ENCODE peak calls at places on chromosome 18, in six cellular contexts. One of them, this sample, is unnamed.

GRCh38 chr18:45517181-45517741 is 98.0 kb upstream of the SLC14A2 start:
- DNase-seq in trophoblast cell: peak; percentile 21
- DNase-seq in mesenchymal stem cell: peak; percentile 22
- DNase-seq in neuronal stem cell: peak; percentile 37
- DNase-seq in H9: no peak
- DNase-seq in mesendoderm: peak; percentile 80
- DNase-seq in this sample: no peak

GRCh38 chr18:506264-506663 is 5.8 kb upstream of the COLEC12 start:
- DNase-seq in H9: no peak
- DNase-seq in mesenchymal stem cell: no peak
- DNase-seq in trophoblast cell: peak; percentile 82
- DNase-seq in neuronal stem cell: no peak
- DNase-seq in mesendoderm: peak; percentile 66
- DNase-seq in this sample: no peak

GRCh38 chr18:45449761-45450227 is 165.5 kb upstream of the SLC14A2 start:
- DNase-seq in neuronal stem cell: no peak
- DNase-seq in H9: no peak
- DNase-seq in trophoblast cell: no peak
- DNase-seq in mesendoderm: no peak
- DNase-seq in mesenchymal stem cell: no peak
- DNase-seq in this sample: no peak

GRCh38 chr18:44802508-44802907 is 121.8 kb downstream of the SETBP1 start:
- DNase-seq in mesenchymal stem cell: peak; percentile 78
- DNase-seq in neuronal stem cell: no peak
- DNase-seq in H9: no peak
- DNase-seq in mesendoderm: no peak
- DNase-seq in trophoblast cell: no peak
- DNase-seq in this sample: peak; percentile 9

GRCh38 chr18:11052800-11053199 is 96.6 kb downstream of the PIEZO2 start:
- DNase-seq in mesenchymal stem cell: peak; percentile 87
- DNase-seq in neuronal stem cell: no peak
- DNase-seq in trophoblast cell: no peak
- DNase-seq in mesendoderm: peak; percentile 49
- DNase-seq in H9: no peak
- DNase-seq in this sample: peak; percentile 81

GRCh38 chr18:24770625-24771024 is 310.2 kb downstream of the HRH4 start:
- DNase-seq in H9: no peak
- DNase-seq in mesenchymal stem cell: no peak
- DNase-seq in neuronal stem cell: no peak
- DNase-seq in mesendoderm: no peak
- DNase-seq in trophoblast cell: no peak
- DNase-seq in this sample: peak; percentile 58

GRCh38 chr18:46408334-46408987 is 248.6 kb downstream of the LOXHD1 start:
- DNase-seq in mesendoderm: peak; percentile 94
- DNase-seq in mesenchymal stem cell: no peak
- DNase-seq in neuronal stem cell: no peak
- DNase-seq in trophoblast cell: peak; percentile 68
- DNase-seq in H9: peak; percentile 68
- DNase-seq in this sample: no peak

GRCh38 chr18:58761241-58761969 is 90.1 kb downstream of the MALT1 start:
- DNase-seq in trophoblast cell: no peak
- DNase-seq in neuronal stem cell: no peak
- DNase-seq in H9: peak; percentile 8
- DNase-seq in mesenchymal stem cell: peak; percentile 37
- DNase-seq in mesendoderm: no peak
- DNase-seq in this sample: peak; percentile 40

GRCh38 chr18:57087985-57088384 is 58.9 kb upstream of the BOD1L2 start:
- DNase-seq in mesendoderm: peak; percentile 89
- DNase-seq in mesenchymal stem cell: no peak
- DNase-seq in trophoblast cell: peak; percentile 29
- DNase-seq in H9: no peak
- DNase-seq in neuronal stem cell: no peak
- DNase-seq in this sample: no peak

GRCh38 chr18:48295586-48296311 is 113.4 kb downstream of the ZBTB7C start:
- DNase-seq in neuronal stem cell: no peak
- DNase-seq in trophoblast cell: no peak
- DNase-seq in H9: peak; percentile 77
- DNase-seq in mesenchymal stem cell: peak; percentile 8
- DNase-seq in mesendoderm: peak; percentile 74
- DNase-seq in this sample: no peak
- H3K4ac ChIP-seq in neuronal stem cell: no peak overlapping the region
- H3K4ac ChIP-seq in trophoblast cell: no peak overlapping the region
- H3K4ac ChIP-seq in H9: no peak overlapping the region
- H3K4ac ChIP-seq in mesenchymal stem cell: no peak overlapping the region
- H3K4ac ChIP-seq in mesendoderm: no peak overlapping the region
- H3K4ac ChIP-seq in this sample: no peak overlapping the region

DNA sequence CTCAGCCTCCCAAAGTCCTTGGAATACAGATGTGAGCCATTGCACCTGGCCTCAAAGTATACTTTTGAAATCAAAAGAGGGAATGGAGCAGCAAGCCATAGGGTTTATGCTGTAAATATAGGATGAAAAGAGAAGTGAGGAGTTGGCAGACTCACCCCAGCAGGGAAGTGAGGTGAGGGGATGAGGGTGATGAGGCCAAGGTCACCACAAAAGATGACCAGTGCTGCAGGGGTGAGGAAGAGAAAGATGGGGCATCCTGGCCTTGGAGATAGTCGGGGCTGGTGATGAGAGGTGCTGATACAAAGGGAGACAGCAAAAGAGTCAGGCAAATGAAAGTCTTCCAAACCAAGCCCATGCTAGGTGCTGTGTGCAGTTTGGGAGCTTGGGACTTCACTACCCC is 30.9 kb downstream of the TGIF1 start:
- DNase-seq in neuronal stem cell: no peak
- DNase-seq in H9: no peak
- DNase-seq in mesendoderm: no peak
- DNase-seq in trophoblast cell: no peak
- DNase-seq in mesenchymal stem cell: no peak
- DNase-seq in this sample: no peak
- H3K4ac ChIP-seq in neuronal stem cell: no peak overlapping the region
- H3K4ac ChIP-seq in H9: no peak overlapping the region
- H3K4ac ChIP-seq in mesendoderm: no peak overlapping the region
- H3K4ac ChIP-seq in trophoblast cell: no peak overlapping the region
- H3K4ac ChIP-seq in mesenchymal stem cell: no peak overlapping the region
- H3K4ac ChIP-seq in this sample: no peak overlapping the region

DNA sequence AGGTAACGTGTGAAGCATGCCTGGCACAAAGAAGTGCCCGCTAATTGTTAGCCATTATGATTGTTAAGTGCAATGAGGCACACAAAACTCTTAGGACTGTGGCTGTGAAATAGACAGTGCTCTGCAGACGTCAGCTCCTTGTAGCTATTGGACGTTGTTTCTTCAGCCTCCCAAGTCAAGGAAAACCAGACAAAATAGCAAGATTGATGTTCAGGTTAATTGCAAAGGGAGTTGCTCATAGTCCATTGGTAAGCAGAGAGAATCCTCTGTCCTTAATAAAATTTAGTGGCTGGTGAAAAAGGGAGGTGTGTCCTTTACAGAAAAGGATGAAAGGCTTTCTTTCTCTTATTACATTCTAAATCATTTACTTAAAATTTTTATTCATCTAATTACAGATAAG is 54.6 kb upstream of the MBP start:
- DNase-seq in trophoblast cell: no peak
- DNase-seq in mesendoderm: no peak
- DNase-seq in H9: no peak
- DNase-seq in mesenchymal stem cell: no peak
- DNase-seq in neuronal stem cell: no peak
- DNase-seq in this sample: no peak
- H3K4ac ChIP-seq in trophoblast cell: no peak overlapping the region
- H3K4ac ChIP-seq in mesendoderm: no peak overlapping the region
- H3K4ac ChIP-seq in H9: no peak overlapping the region
- H3K4ac ChIP-seq in mesenchymal stem cell: no peak overlapping the region
- H3K4ac ChIP-seq in neuronal stem cell: no peak overlapping the region
- H3K4ac ChIP-seq in this sample: no peak overlapping the region

GRCh38 chr18:29652797-29653196 is 1389.7 kb downstream of the DSC3 start:
- DNase-seq in trophoblast cell: no peak
- DNase-seq in mesendoderm: peak; percentile 6
- DNase-seq in H9: no peak
- DNase-seq in mesenchymal stem cell: no peak
- DNase-seq in neuronal stem cell: no peak
- DNase-seq in this sample: no peak
- H3K4ac ChIP-seq in trophoblast cell: no peak overlapping the region
- H3K4ac ChIP-seq in mesendoderm: no peak overlapping the region
- H3K4ac ChIP-seq in H9: no peak overlapping the region
- H3K4ac ChIP-seq in mesenchymal stem cell: no peak overlapping the region
- H3K4ac ChIP-seq in neuronal stem cell: no peak overlapping the region
- H3K4ac ChIP-seq in this sample: no peak overlapping the region

GRCh38 chr18:48843162-48843561 is 107.6 kb downstream of the SMAD7 start:
- DNase-seq in mesenchymal stem cell: no peak
- DNase-seq in neuronal stem cell: no peak
- DNase-seq in H9: no peak
- DNase-seq in mesendoderm: no peak
- DNase-seq in trophoblast cell: no peak
- DNase-seq in this sample: no peak
- H3K4ac ChIP-seq in mesenchymal stem cell: peak overlapping the region; percentile 58
- H3K4ac ChIP-seq in neuronal stem cell: no peak overlapping the region
- H3K4ac ChIP-seq in H9: no peak overlapping the region
- H3K4ac ChIP-seq in mesendoderm: no peak overlapping the region
- H3K4ac ChIP-seq in trophoblast cell: peak overlapping the region; percentile 18
- H3K4ac ChIP-seq in this sample: no peak overlapping the region

GRCh38 chr18:74040008-74040407 is 107.6 kb downstream of the FBXO15 start:
- DNase-seq in trophoblast cell: no peak
- DNase-seq in mesendoderm: no peak
- DNase-seq in H9: no peak
- DNase-seq in mesenchymal stem cell: no peak
- DNase-seq in neuronal stem cell: no peak
- DNase-seq in this sample: no peak

GRCh38 chr18:74040459-74041332 is 106.9 kb downstream of the FBXO15 start:
- DNase-seq in trophoblast cell: peak; percentile 59
- DNase-seq in H9: peak; percentile 82
- DNase-seq in neuronal stem cell: peak; percentile 9
- DNase-seq in mesendoderm: peak; percentile 69
- DNase-seq in mesenchymal stem cell: peak; percentile 7
- DNase-seq in this sample: peak; percentile 11
- H3K4ac ChIP-seq in trophoblast cell: no peak overlapping the region
- H3K4ac ChIP-seq in H9: no peak overlapping the region
- H3K4ac ChIP-seq in neuronal stem cell: no peak overlapping the region
- H3K4ac ChIP-seq in mesendoderm: no peak overlapping the region
- H3K4ac ChIP-seq in mesenchymal stem cell: no peak overlapping the region
- H3K4ac ChIP-seq in this sample: no peak overlapping the region

DNA sequence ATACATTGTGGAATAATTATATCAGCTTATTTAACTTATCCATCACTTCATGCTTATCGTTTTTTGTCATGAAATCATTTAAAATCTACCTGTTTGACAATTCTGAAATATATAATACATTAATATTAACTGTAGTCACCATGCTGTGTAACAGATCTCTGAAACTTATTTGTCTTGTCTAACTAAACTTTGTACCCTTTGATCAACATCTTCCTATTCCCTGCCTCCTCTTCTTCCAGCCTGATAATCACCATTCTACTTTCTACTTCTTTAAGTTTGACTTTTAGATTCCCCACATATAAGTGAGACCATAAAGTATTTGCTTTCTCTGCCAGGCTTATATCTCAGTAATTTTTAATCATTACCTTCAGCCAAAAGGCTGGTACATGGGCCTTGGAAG is 134.2 kb upstream of the LINC00305 start:
- DNase-seq in mesendoderm: no peak
- DNase-seq in mesenchymal stem cell: no peak
- DNase-seq in neuronal stem cell: no peak
- DNase-seq in H9: no peak
- DNase-seq in trophoblast cell: no peak
- DNase-seq in this sample: no peak
- H3K4ac ChIP-seq in mesendoderm: no peak overlapping the region
- H3K4ac ChIP-seq in mesenchymal stem cell: no peak overlapping the region
- H3K4ac ChIP-seq in neuronal stem cell: no peak overlapping the region
- H3K4ac ChIP-seq in H9: no peak overlapping the region
- H3K4ac ChIP-seq in trophoblast cell: no peak overlapping the region
- H3K4ac ChIP-seq in this sample: no peak overlapping the region

GRCh38 chr18:78813898-78814297 is 165.7 kb upstream of the SALL3 start:
- DNase-seq in H9: no peak
- DNase-seq in mesendoderm: no peak
- DNase-seq in mesenchymal stem cell: no peak
- DNase-seq in trophoblast cell: no peak
- DNase-seq in neuronal stem cell: no peak
- DNase-seq in this sample: no peak

GRCh38 chr18:78814321-78814720 is 165.3 kb upstream of the SALL3 start:
- DNase-seq in neuronal stem cell: no peak
- DNase-seq in H9: peak; percentile 46
- DNase-seq in mesenchymal stem cell: no peak
- DNase-seq in mesendoderm: peak; percentile 45
- DNase-seq in trophoblast cell: no peak
- DNase-seq in this sample: no peak

GRCh38 chr18:78814766-78815165 is 164.9 kb upstream of the SALL3 start:
- DNase-seq in trophoblast cell: no peak
- DNase-seq in neuronal stem cell: no peak
- DNase-seq in mesenchymal stem cell: no peak
- DNase-seq in H9: no peak
- DNase-seq in mesendoderm: no peak
- DNase-seq in this sample: no peak

GRCh38 chr18:78816916-78817315 is 162.7 kb upstream of the SALL3 start:
- DNase-seq in trophoblast cell: no peak
- DNase-seq in H9: no peak
- DNase-seq in mesenchymal stem cell: no peak
- DNase-seq in neuronal stem cell: no peak
- DNase-seq in mesendoderm: no peak
- DNase-seq in this sample: no peak

GRCh38 chr18:78816114-78816513 is 163.5 kb upstream of the SALL3 start:
- DNase-seq in trophoblast cell: no peak
- DNase-seq in H9: no peak
- DNase-seq in neuronal stem cell: no peak
- DNase-seq in mesenchymal stem cell: no peak
- DNase-seq in mesendoderm: no peak
- DNase-seq in this sample: no peak
- H3K4ac ChIP-seq in trophoblast cell: no peak overlapping the region
- H3K4ac ChIP-seq in H9: no peak overlapping the region
- H3K4ac ChIP-seq in neuronal stem cell: no peak overlapping the region
- H3K4ac ChIP-seq in mesenchymal stem cell: no peak overlapping the region
- H3K4ac ChIP-seq in mesendoderm: no peak overlapping the region
- H3K4ac ChIP-seq in this sample: no peak overlapping the region

This sample was measured in IMR-90.